ENCODE peak calls at places on chromosomes 6 and 20, in seven cellular contexts. B, F, S, C, T, U and E are unnamed samples.

GRCh38 chr20:3189561-3190131 is 14.8 kb downstream of the DDRGK1 start:
- DNase-seq in U (no peak), T (no peak), C (no peak), F (no peak), B (no peak), S (no peak), E (no peak)

GRCh38 chr6:15879372-15880261 is 216.8 kb upstream of the DTNBP1 start:
- DNase-seq in S (peak), F (no peak), C (no peak), B (peak), U (peak), T (no peak), E (peak)

GRCh38 chr6:46251583-46252339 is 81.0 kb upstream of the ENPP5 start:
- DNase-seq in F (no peak), B (no peak), C (no peak), U (no peak), T (no peak), S (no peak), E (no peak)

GRCh38 chr6:46254946-46255345 is 84.2 kb upstream of the ENPP5 start:
- DNase-seq in U (no peak), F (no peak), C (no peak), S (no peak), B (no peak), T (no peak), E (no peak)

GRCh38 chr6:116393430-116393829 is 22.7 kb downstream of the DSE start:
- DNase-seq in S (no peak), C (peak), U (no peak), B (no peak), T (no peak), F (no peak), E (no peak)

GRCh38 chr6:35370799-35371493 is 28.6 kb downstream of the PPARD start:
- DNase-seq in T (no peak), U (no peak), C (no peak), F (no peak), S (no peak), B (peak), E (no peak)

GRCh38 chr20:62864207-62864606 is 2.6 kb upstream of the TCFL5 start:
- DNase-seq in T (no peak), S (no peak), U (no peak), C (no peak), F (no peak), B (no peak), E (no peak)

GRCh38 chr20:55354700-55355099 is 650.6 kb downstream of the CBLN4 start:
- DNase-seq in U (no peak), S (no peak), T (no peak), B (no peak), F (no peak), C (no peak), E (no peak)

GRCh38 chr6:98463038-98463437 is 371.3 kb upstream of the POU3F2 start:
- DNase-seq in B (no peak), C (no peak), F (no peak), S (no peak), U (no peak), T (no peak), E (no peak)

GRCh38 chr20:18059603-18060002 is 1.9 kb upstream of the OVOL2 start:
- DNase-seq in C (no peak), S (no peak), B (no peak), U (no peak), T (no peak), F (no peak), E (no peak)

GRCh38 chr20:18057106-18057993 is at the start of gene OVOL2:
- DNase-seq in F (no peak), C (peak), T (no peak), U (peak), B (no peak), S (no peak), E (no peak)

GRCh38 chr20:18058661-18059467 is 1.1 kb upstream of the OVOL2 start:
- DNase-seq in C (peak), S (no peak), T (no peak), B (no peak), F (no peak), U (no peak), E (no peak)

GRCh38 chr20:18056174-18057105 is 1.3 kb downstream of the OVOL2 start:
- DNase-seq in T (no peak), C (peak), B (no peak), S (peak), U (no peak), F (no peak), E (no peak)

DNA sequence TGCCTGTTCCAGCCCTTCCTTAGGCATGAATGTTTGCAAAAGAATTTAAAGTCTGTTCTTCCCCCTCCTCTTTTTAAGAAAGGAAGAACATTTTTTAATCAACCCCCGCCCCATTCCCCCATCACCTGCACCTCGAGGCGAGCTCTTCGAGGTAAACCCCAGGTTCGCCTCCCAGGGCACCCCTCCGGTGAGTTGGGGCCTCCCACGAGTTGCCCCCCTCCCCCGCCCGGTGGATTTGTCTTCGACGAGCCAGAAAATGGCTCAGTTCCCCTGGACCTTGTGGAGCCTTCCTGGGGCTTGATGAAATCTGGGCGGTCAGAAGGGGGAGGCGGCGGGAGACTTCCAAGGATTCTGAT is 256 bp upstream of the OVOL2 start:
- DNase-seq in F (no peak), U (no peak), B (no peak), T (no peak), S (no peak), C (no peak), E (no peak)
- H3K4me3 ChIP-seq in F (no peak), U (peak), B (no peak), T (peak), S (no peak), C (peak), E (no peak)

DNA sequence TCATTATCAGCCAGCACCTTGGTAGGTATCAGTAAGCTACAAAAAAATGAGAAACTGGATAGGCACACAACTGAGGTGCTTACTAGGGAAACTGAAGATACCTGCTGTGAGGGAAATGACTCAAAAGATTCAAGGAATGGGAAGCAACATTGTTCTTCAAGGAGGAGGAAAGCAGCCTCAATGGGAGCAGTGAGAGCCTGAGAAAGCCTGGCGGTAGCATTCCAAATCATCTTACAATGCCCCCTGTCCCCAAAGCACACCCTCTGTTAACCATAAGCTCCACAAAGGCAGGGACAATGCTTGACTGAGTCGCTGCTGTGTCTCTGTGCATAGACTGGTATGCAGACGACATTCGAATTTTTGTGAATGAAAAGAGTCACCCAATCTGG is 10.6 kb downstream of the PKHD1 start:
- DNase-seq in F (no peak), U (no peak), S (no peak), C (no peak), B (no peak), T (peak), E (no peak)
- H3K4me3 ChIP-seq in F (no peak), U (no peak), S (no peak), C (no peak), B (no peak), T (no peak), E (no peak)

GRCh38 chr6:52881996-52882841 is 27.3 kb downstream of the GSTA3 start:
- DNase-seq in B (peak), T (no peak), F (peak), C (peak), U (peak), S (peak), E (peak)
- H3K4me3 ChIP-seq in B (peak), T (peak), F (peak), C (peak), U (peak), S (peak), E (peak)

GRCh38 chr6:13012977-13013680 is 296.6 kb downstream of the PHACTR1 start:
- DNase-seq in S (no peak), U (peak), B (no peak), C (no peak), F (no peak), T (peak), E (no peak)
- H3K4me3 ChIP-seq in S (peak), U (peak), B (peak), C (peak), F (peak), T (peak), E (peak)

GRCh38 chr6:26331809-26332226 is 33.2 kb upstream of the BTN3A2 start:
- DNase-seq in S (no peak), U (no peak), B (no peak), C (no peak), T (no peak), F (no peak), E (no peak)

GRCh38 chr6:26332843-26333242 is 32.2 kb upstream of the BTN3A2 start:
- DNase-seq in S (no peak), F (no peak), B (no peak), U (no peak), C (no peak), T (no peak), E (no peak)

GRCh38 chr6:26330835-26331808 is 33.9 kb upstream of the BTN3A2 start:
- DNase-seq in B (peak), S (no peak), U (no peak), F (no peak), C (peak), T (no peak), E (peak)

GRCh38 chr6:26333458-26334297 is 31.3 kb upstream of the BTN3A2 start:
- DNase-seq in S (no peak), F (no peak), B (no peak), U (no peak), T (no peak), C (no peak), E (no peak)

DNA sequence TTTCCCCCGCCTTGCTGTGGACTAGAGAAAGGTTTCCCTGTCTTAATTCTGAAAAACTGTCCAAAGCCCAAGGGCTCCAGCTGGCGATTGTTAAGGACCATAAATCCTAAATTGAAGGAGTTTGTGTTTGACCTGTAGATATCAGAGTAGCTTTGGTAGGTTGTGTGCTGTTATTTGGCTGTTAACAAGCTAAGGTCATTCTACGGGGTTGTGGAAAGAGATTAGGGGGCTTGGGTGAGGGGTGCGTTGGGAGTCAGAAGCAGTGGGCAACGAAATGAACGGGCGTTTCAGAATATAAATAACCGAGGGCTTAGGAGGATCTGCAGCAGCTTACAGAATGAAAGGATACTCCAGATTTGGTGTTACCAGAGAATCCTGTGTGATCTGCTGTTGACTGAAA is 32.6 kb upstream of the BTN3A2 start:
- DNase-seq in T (no peak), U (no peak), C (no peak), S (no peak), B (no peak), F (no peak), E (no peak)
- H3K4me3 ChIP-seq in T (peak), U (no peak), C (peak), S (peak), B (no peak), F (peak), E (peak)

GRCh38 chr20:45823949-45824835 is 2.9 kb downstream of the TNNC2 start:
- DNase-seq in S (peak), U (no peak), F (no peak), B (peak), C (peak), T (peak), E (peak)
- H3K4me3 ChIP-seq in S (no peak), U (peak), F (no peak), B (no peak), C (no peak), T (peak), E (no peak)

DNA sequence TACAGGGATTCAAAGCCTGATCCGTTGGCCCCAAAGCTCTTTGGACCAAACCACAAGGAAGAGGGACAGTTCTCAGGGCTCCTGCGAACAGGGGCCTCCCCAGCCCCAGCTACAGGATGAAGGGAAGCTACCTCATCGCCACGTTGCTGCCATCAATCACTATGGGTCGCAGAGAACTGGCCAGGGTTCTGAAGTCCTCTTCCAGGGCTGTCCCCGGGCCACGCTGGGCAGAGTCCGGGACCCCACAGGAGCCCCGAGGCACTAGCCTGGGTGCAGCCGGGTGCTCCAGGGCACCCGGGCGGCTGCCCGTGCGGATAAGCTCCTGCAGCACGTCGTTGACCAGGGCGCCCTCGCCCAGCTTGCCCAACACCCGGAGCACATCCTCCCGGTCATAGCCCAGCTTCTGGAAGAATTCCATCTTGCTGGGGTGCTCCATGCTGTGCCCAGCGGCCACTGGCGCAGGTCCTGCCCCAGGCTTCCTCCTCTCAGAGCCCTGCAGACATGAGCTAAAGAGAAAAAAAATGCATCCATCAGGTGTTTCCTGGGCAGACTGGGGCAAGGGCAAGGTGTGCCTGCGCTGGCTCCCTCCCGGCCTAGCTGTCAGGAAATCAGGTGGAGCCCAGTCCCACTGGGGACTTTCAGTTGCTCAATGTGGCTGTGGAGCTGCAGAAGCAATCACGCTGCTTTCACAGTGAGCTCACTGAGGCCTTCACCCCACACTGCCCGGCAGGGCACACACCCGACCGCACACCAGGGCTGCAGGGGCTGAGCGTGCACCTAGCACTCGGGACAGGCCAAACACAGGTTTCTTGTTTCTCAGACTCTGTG is 10.5 kb downstream of the ZC3H12D start:
- DNase-seq in T (no peak), F (no peak), U (no peak), S (no peak), B (no peak), C (no peak), E (no peak)
- H3K4me3 ChIP-seq in T (no peak), F (no peak), U (no peak), S (no peak), B (no peak), C (no peak), E (no peak)

GRCh38 chr20:43752561-43753301 is 25.9 kb upstream of the GTSF1L start:
- DNase-seq in S (peak), U (no peak), F (peak), B (peak), C (no peak), T (no peak), E (peak)
- H3K4me3 ChIP-seq in S (no peak), U (no peak), F (no peak), B (no peak), C (no peak), T (no peak), E (no peak)

DNA sequence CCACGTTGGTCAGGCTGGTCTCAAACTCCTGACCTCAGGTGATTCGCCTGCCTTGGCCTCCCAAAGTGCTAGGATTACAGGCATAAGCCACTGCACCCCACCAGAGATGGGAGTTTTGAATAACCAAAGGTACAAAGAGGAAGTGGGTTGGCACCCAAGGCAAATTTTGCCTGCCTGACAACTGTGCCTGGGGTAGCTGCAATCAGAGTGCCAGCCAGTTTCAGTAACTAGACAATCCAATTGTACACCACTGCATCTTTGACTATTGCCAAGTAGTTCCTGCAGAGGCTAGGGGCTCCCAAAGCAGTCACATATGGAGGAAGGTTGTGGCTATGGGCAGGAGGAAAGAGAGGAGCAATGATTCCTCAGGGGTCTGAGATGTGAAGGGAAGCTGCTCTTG is 16.6 kb downstream of the ZC3H12D start:
- DNase-seq in B (no peak), T (no peak), U (no peak), S (no peak), F (no peak), C (no peak), E (no peak)
- H3K4me3 ChIP-seq in B (no peak), T (no peak), U (no peak), S (no peak), F (no peak), C (no peak), E (no peak)